ENCODE peak calls at places on chromosomes 13 and 19, in five cellular contexts. One of them, this sample, is unnamed. For H3K4me1, the result is how much of the 10 kb centered on the place peaks cover.

GRCh38 chr13:107866007-107866665 is 349.2 kb downstream of the LIG4 start:
- DNase-seq in effector memory CD4-positive, alpha-beta T cell: no peak
- DNase-seq in right atrium auricular region: no peak
- DNase-seq in breast epithelium: no peak
- DNase-seq in left ventricle myocardium inferior: no peak
- DNase-seq in this sample: peak

GRCh38 chr13:26529441-26529840 is 28.0 kb upstream of the WASF3 start:
- DNase-seq in left ventricle myocardium inferior: peak
- DNase-seq in breast epithelium: no peak
- DNase-seq in effector memory CD4-positive, alpha-beta T cell: no peak
- DNase-seq in right atrium auricular region: no peak
- DNase-seq in this sample: peak

GRCh38 chr19:51811344-51811743 is 16.4 kb downstream of the FPR3 start:
- DNase-seq in left ventricle myocardium inferior: peak
- DNase-seq in effector memory CD4-positive, alpha-beta T cell: no peak
- DNase-seq in breast epithelium: no peak
- DNase-seq in right atrium auricular region: no peak
- DNase-seq in this sample: no peak

GRCh38 chr19:41887711-41888382 is 4.9 kb downstream of the ARHGEF1 start:
- DNase-seq in breast epithelium: no peak
- DNase-seq in right atrium auricular region: no peak
- DNase-seq in effector memory CD4-positive, alpha-beta T cell: peak
- DNase-seq in left ventricle myocardium inferior: no peak
- DNase-seq in this sample: peak

GRCh38 chr19:51439021-51439465 is 19.2 kb downstream of the SIGLEC8 start:
- DNase-seq in effector memory CD4-positive, alpha-beta T cell: no peak
- DNase-seq in breast epithelium: no peak
- DNase-seq in right atrium auricular region: no peak
- DNase-seq in left ventricle myocardium inferior: no peak
- DNase-seq in this sample: no peak

GRCh38 chr13:90412980-90413379 is 934.5 kb upstream of the MIR17HG start:
- DNase-seq in left ventricle myocardium inferior: no peak
- DNase-seq in right atrium auricular region: no peak
- DNase-seq in breast epithelium: no peak
- DNase-seq in effector memory CD4-positive, alpha-beta T cell: no peak
- DNase-seq in this sample: no peak

GRCh38 chr13:37869756-37870488 is at the start of gene TRPC4:
- DNase-seq in breast epithelium: no peak
- DNase-seq in effector memory CD4-positive, alpha-beta T cell: no peak
- DNase-seq in left ventricle myocardium inferior: peak
- DNase-seq in right atrium auricular region: no peak
- DNase-seq in this sample: peak

GRCh38 chr13:111948811-111949210 is 118.1 kb upstream of the SOX1 start:
- DNase-seq in left ventricle myocardium inferior: no peak
- DNase-seq in effector memory CD4-positive, alpha-beta T cell: no peak
- DNase-seq in breast epithelium: no peak
- DNase-seq in right atrium auricular region: peak
- DNase-seq in this sample: no peak

GRCh38 chr13:50244913-50245574 is 229.8 kb downstream of the KCNRG start:
- DNase-seq in left ventricle myocardium inferior: no peak
- DNase-seq in effector memory CD4-positive, alpha-beta T cell: peak
- DNase-seq in right atrium auricular region: no peak
- DNase-seq in breast epithelium: no peak
- DNase-seq in this sample: peak

GRCh38 chr19:1220452-1221037 is 15.0 kb downstream of the STK11 start:
- DNase-seq in effector memory CD4-positive, alpha-beta T cell: no peak
- DNase-seq in breast epithelium: no peak
- DNase-seq in left ventricle myocardium inferior: no peak
- DNase-seq in right atrium auricular region: no peak
- DNase-seq in this sample: no peak

GRCh38 chr19:1219786-1220451 is 14.3 kb downstream of the STK11 start:
- DNase-seq in left ventricle myocardium inferior: no peak
- DNase-seq in breast epithelium: no peak
- DNase-seq in right atrium auricular region: no peak
- DNase-seq in effector memory CD4-positive, alpha-beta T cell: no peak
- DNase-seq in this sample: no peak

GRCh38 chr19:1216756-1217155 is 11.2 kb downstream of the STK11 start:
- DNase-seq in breast epithelium: no peak
- DNase-seq in effector memory CD4-positive, alpha-beta T cell: no peak
- DNase-seq in right atrium auricular region: no peak
- DNase-seq in left ventricle myocardium inferior: no peak
- DNase-seq in this sample: no peak

GRCh38 chr19:1217366-1217765 is 11.8 kb downstream of the STK11 start:
- DNase-seq in effector memory CD4-positive, alpha-beta T cell: no peak
- DNase-seq in breast epithelium: no peak
- DNase-seq in left ventricle myocardium inferior: no peak
- DNase-seq in right atrium auricular region: no peak
- DNase-seq in this sample: no peak

DNA sequence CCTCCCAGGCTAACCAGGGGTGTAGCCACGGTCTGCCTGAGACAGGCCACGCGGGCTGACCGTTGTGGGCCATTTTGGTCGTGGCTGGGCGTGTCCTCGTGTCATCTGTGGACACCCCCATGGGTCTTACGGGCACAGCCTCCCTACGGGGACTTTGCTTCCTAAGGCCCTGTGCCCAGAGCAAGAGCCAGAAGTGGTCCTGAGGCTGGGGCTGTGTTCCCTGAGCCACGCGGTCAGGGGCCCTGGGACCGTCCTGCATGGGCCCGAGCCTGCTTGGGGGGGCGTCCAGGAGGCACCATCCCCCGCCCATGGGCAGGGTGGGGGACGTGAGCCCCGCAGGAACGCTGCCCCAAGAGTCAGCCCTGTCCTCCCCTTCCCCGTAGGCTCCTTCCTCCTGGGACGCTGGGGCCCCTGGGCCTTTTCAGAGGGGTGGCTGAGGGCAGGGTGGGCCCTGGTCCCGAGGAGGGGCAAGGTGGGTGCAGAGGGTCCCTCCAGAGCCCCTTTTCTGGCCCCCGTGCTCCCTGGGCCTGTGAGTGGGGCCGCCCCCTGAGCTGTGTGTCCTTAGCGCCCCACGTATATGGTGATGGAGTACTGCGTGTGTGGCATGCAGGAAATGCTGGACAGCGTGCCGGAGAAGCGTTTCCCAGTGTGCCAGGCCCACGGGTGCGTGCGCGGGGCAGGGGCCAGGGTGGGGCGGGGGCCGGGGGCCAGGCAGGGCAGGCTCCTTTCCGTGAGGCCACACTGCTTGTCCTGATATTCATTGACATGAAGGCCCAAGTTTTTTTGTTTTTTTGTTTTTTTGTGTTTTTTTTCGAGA is 13.4 kb downstream of the STK11 start:
- DNase-seq in breast epithelium: no peak
- DNase-seq in right atrium auricular region: no peak
- DNase-seq in effector memory CD4-positive, alpha-beta T cell: no peak
- DNase-seq in left ventricle myocardium inferior: no peak
- DNase-seq in this sample: no peak
- H3K4me1 ChIP-seq in breast epithelium: under half
- H3K4me1 ChIP-seq in right atrium auricular region: under half
- H3K4me1 ChIP-seq in effector memory CD4-positive, alpha-beta T cell: under half
- H3K4me1 ChIP-seq in left ventricle myocardium inferior: half or more
- H3K4me1 ChIP-seq in this sample: under half

DNA sequence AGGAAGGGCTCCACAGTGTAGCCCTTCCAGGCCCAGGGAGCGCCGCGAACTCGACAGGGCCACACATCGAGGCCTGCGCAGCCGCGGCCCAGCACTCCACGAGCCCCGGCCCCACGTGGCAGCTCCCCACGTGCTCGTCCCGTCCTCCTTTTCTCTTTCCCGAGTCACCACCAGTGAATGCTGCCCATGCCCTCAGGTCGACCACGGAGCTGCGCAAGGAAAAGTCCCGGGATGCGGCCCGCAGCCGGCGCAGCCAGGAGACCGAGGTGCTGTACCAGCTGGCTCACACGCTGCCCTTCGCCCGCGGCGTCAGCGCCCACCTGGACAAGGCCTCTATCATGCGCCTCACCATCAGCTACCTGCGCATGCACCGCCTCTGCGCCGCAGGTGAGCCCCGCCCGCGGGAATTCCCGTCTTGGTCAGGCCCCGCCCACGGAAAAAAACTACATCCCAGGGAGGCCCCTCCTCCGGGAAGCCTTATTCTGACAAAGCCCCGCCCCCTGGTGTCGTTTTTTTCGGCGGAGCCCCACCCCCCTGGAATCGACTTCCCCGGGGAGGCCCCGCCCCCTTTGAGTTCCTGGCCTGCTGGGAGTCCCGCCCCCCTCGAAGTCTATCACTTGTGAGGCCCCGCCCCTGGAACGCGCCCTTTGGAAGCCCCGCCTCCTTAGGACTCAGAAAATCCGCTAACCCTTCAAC is 7.0 kb downstream of the HIF3A start:
- DNase-seq in left ventricle myocardium inferior: peak
- DNase-seq in right atrium auricular region: peak
- DNase-seq in breast epithelium: peak
- DNase-seq in effector memory CD4-positive, alpha-beta T cell: peak
- DNase-seq in this sample: peak
- H3K4me1 ChIP-seq in left ventricle myocardium inferior: half or more
- H3K4me1 ChIP-seq in right atrium auricular region: under half
- H3K4me1 ChIP-seq in breast epithelium: under half
- H3K4me1 ChIP-seq in effector memory CD4-positive, alpha-beta T cell: under half
- H3K4me1 ChIP-seq in this sample: under half

DNA sequence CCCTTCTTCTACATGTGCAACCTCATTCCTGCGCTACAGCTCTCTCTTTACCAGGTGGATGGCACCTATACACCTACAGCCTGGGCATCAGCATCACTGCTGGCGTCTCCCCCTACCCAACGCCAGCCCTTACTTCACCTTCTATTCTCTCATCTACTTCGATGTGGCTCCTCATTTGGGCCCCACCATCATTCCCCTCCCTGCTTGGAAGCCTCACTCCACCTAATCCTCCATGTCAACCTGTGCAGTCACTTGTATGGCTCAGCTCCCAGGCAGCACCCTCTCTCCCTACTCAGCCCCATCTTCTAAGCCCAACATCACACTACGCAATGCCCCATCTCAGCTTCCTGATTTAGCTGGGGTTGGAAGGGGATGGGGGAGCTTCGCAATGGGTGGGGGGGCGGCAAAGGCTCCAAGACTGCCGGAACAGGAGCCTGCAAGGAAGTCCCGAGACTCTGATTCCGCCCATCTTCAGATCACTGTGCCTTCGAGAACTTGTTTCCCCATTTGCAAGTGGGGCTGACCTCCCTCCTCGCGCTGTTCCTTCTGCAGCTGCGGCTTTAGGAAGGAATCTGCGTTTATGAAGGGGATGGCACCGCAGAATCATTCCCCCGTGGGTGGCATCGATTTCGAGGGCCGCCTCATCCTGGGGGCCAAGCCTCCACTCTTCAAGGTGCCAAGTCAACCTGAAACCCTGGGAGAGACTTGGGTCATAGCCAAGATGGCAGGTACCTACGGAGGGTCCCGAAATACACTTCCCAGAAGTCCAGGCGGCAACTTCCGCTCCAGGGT is 913 bp downstream of the MZF1 start:
- DNase-seq in effector memory CD4-positive, alpha-beta T cell: no peak
- DNase-seq in right atrium auricular region: no peak
- DNase-seq in breast epithelium: peak
- DNase-seq in left ventricle myocardium inferior: peak
- DNase-seq in this sample: no peak
- H3K4me1 ChIP-seq in effector memory CD4-positive, alpha-beta T cell: under half
- H3K4me1 ChIP-seq in right atrium auricular region: under half
- H3K4me1 ChIP-seq in breast epithelium: under half
- H3K4me1 ChIP-seq in left ventricle myocardium inferior: under half
- H3K4me1 ChIP-seq in this sample: under half

GRCh38 chr19:10554760-10555612 is 10.8 kb downstream of the KRI1 start:
- DNase-seq in breast epithelium: no peak
- DNase-seq in effector memory CD4-positive, alpha-beta T cell: no peak
- DNase-seq in right atrium auricular region: no peak
- DNase-seq in left ventricle myocardium inferior: no peak
- DNase-seq in this sample: no peak
- H3K4me1 ChIP-seq in breast epithelium: under half
- H3K4me1 ChIP-seq in effector memory CD4-positive, alpha-beta T cell: under half
- H3K4me1 ChIP-seq in right atrium auricular region: under half
- H3K4me1 ChIP-seq in left ventricle myocardium inferior: under half
- H3K4me1 ChIP-seq in this sample: under half

GRCh38 chr19:17522988-17523872 is 11.8 kb downstream of the PGLS start:
- DNase-seq in effector memory CD4-positive, alpha-beta T cell: no peak
- DNase-seq in left ventricle myocardium inferior: peak
- DNase-seq in breast epithelium: no peak
- DNase-seq in right atrium auricular region: no peak
- DNase-seq in this sample: no peak
- H3K4me1 ChIP-seq in effector memory CD4-positive, alpha-beta T cell: under half
- H3K4me1 ChIP-seq in left ventricle myocardium inferior: under half
- H3K4me1 ChIP-seq in breast epithelium: under half
- H3K4me1 ChIP-seq in right atrium auricular region: under half
- H3K4me1 ChIP-seq in this sample: under half

GRCh38 chr13:98984983-98985382 is 7.1 kb upstream of the DOCK9 start:
- DNase-seq in left ventricle myocardium inferior: no peak
- DNase-seq in breast epithelium: no peak
- DNase-seq in right atrium auricular region: no peak
- DNase-seq in effector memory CD4-positive, alpha-beta T cell: no peak
- DNase-seq in this sample: no peak
- H3K4me1 ChIP-seq in left ventricle myocardium inferior: under half
- H3K4me1 ChIP-seq in breast epithelium: under half
- H3K4me1 ChIP-seq in right atrium auricular region: under half
- H3K4me1 ChIP-seq in effector memory CD4-positive, alpha-beta T cell: under half
- H3K4me1 ChIP-seq in this sample: under half

GRCh38 chr13:24207841-24208240 is 47.3 kb downstream of the SPATA13 start:
- DNase-seq in breast epithelium: no peak
- DNase-seq in right atrium auricular region: no peak
- DNase-seq in left ventricle myocardium inferior: no peak
- DNase-seq in effector memory CD4-positive, alpha-beta T cell: no peak
- DNase-seq in this sample: no peak
- H3K4me1 ChIP-seq in breast epithelium: under half
- H3K4me1 ChIP-seq in right atrium auricular region: under half
- H3K4me1 ChIP-seq in left ventricle myocardium inferior: under half
- H3K4me1 ChIP-seq in effector memory CD4-positive, alpha-beta T cell: under half
- H3K4me1 ChIP-seq in this sample: under half